ENCODE peak calls at places on chromosomes 12 and 14, in six cellular contexts. D is left ventricle myocardium inferior; M is NCI-H510A; V is HTR-8/SVneo; J is NCI-H774; K is activated naive CD8-positive, alpha-beta T cell treated with anti-CD3 and anti-CD28 coated beads, Interleukin-2, amount 50 U/mL, for 24 hours. C is an unnamed sample.

GRCh38 chr12:6030081-6030480 is 85.0 kb upstream of the ANO2 start:
- DNase-seq in K (no peak), M (no peak), D (no peak), J (no peak), V (no peak), C (no peak)

GRCh38 chr12:58917699-58918334 is 2.5 kb downstream of the LRIG3 start:
- DNase-seq in V (no peak), M (no peak), J (no peak), D (no peak), K (no peak), C (no peak)

GRCh38 chr14:84001023-84001422 is 1528.9 kb upstream of the FLRT2 start:
- DNase-seq in M (no peak), V (no peak), K (no peak), D (no peak), J (no peak), C (no peak)

GRCh38 chr12:96044017-96044985 is 8.9 kb upstream of the LTA4H start:
- DNase-seq in J (no peak), V (peak), K (no peak), M (no peak), D (no peak), C (no peak)

GRCh38 chr12:53623526-53623925 is 2.7 kb downstream of the ATF7 start:
- DNase-seq in J (no peak), V (no peak), K (no peak), D (no peak), M (no peak), C (no peak)

GRCh38 chr14:99080306-99080705 is 191.7 kb downstream of the BCL11B start:
- DNase-seq in V (no peak), D (no peak), K (no peak), M (no peak), J (no peak), C (no peak)

GRCh38 chr12:57236925-57237652 is 7.6 kb downstream of the SHMT2 start:
- DNase-seq in J (no peak), M (no peak), K (no peak), D (peak), V (no peak), C (no peak)

GRCh38 chr12:111846016-111846415 is 4.0 kb downstream of the MAPKAPK5 start:
- DNase-seq in V (no peak), D (no peak), J (no peak), K (no peak), M (no peak), C (no peak)

GRCh38 chr14:24965934-24966593 is 83.9 kb downstream of the STXBP6 start:
- DNase-seq in D (peak), M (no peak), V (peak), K (no peak), J (no peak), C (no peak)

GRCh38 chr12:17358850-17359249 is 731.1 kb downstream of the RERGL start:
- DNase-seq in J (no peak), D (no peak), V (no peak), K (no peak), M (no peak), C (no peak)

GRCh38 chr14:100546051-100546443 is 41.2 kb downstream of the BEGAIN start:
- DNase-seq in J (no peak), D (peak), K (no peak), M (no peak), V (no peak), C (peak)

GRCh38 chr12:101671157-101671791 is 26.2 kb upstream of the CHPT1 start:
- DNase-seq in M (no peak), D (peak), V (no peak), K (peak), J (no peak), C (no peak)

GRCh38 chr12:110079477-110080400 is 31.4 kb upstream of the C12orf76 start:
- DNase-seq in K (peak), D (peak), M (no peak), V (no peak), J (peak), C (no peak)

GRCh38 chr14:100994082-100994481 is 90.6 kb upstream of the RTL1 start:
- DNase-seq in K (no peak), D (no peak), M (no peak), V (no peak), J (no peak), C (peak)

GRCh38 chr14:43803076-43803689 is 703.9 kb downstream of the FSCB start:
- DNase-seq in D (no peak), M (no peak), J (no peak), V (no peak), K (no peak), C (no peak)

GRCh38 chr12:123761841-123762714 is at the start of gene DNAH10:
- DNase-seq in J (peak), M (peak), K (peak), D (no peak), V (no peak), C (peak)

GRCh38 chr14:58981840-58982239 is 206.6 kb upstream of the DAAM1 start:
- DNase-seq in J (no peak), V (no peak), M (no peak), K (no peak), D (no peak), C (no peak)

GRCh38 chr12:57280234-57281062 is 29.5 kb upstream of the STAC3 start:
- DNase-seq in J (no peak), D (no peak), K (peak), M (peak), V (peak), C (peak)

GRCh38 chr12:51868821-51869489 is 18.9 kb upstream of the ANKRD33 start:
- DNase-seq in M (peak), K (no peak), J (no peak), V (no peak), D (no peak), C (no peak)

GRCh38 chr12:120584343-120585149 is 3.3 kb upstream of the POP5 start:
- DNase-seq in M (peak), D (peak), J (peak), V (no peak), K (peak), C (peak)

GRCh38 chr12:82415402-82415801 is 57.1 kb downstream of the METTL25 start:
- DNase-seq in K (no peak), J (no peak), M (no peak), D (no peak), V (no peak), C (no peak)

GRCh38 chr14:94066089-94066676 is 14.8 kb downstream of the DDX24 start:
- DNase-seq in J (peak), M (peak), V (no peak), K (no peak), D (no peak), C (peak)

GRCh38 chr14:103146141-103146709 is 23.0 kb downstream of the TNFAIP2 start:
- DNase-seq in D (no peak), J (no peak), K (no peak), V (no peak), M (no peak), C (no peak)